ENCODE peak calls at places on chromosomes 13 and 19, in six cellular contexts. One of them, this sample, is unnamed.

GRCh38 chr13:80039000-80039399 is 301.9 kb downstream of the SPRY2 start:
- DNase-seq in activated CD8-positive, alpha-beta T cell treated with anti-CD3 and anti-CD28 coated beads for 36 hours: no peak
- DNase-seq in left ventricle myocardium inferior: no peak
- DNase-seq in heart left ventricle: no peak
- DNase-seq in foreskin fibroblast: no peak
- DNase-seq in CD4-positive, alpha-beta T cell: no peak
- DNase-seq in this sample: no peak

GRCh38 chr19:55368701-55369563 is 1.3 kb downstream of the IL11 start:
- DNase-seq in CD4-positive, alpha-beta T cell: no peak
- DNase-seq in heart left ventricle: peak; percentile 68
- DNase-seq in activated CD8-positive, alpha-beta T cell treated with anti-CD3 and anti-CD28 coated beads for 36 hours: peak; percentile 50
- DNase-seq in foreskin fibroblast: peak; percentile 75
- DNase-seq in left ventricle myocardium inferior: no peak
- DNase-seq in this sample: peak; percentile 20

GRCh38 chr19:20039203-20039723 is at the start of gene ZNF682:
- DNase-seq in heart left ventricle: peak; percentile 94
- DNase-seq in activated CD8-positive, alpha-beta T cell treated with anti-CD3 and anti-CD28 coated beads for 36 hours: peak; percentile 99
- DNase-seq in foreskin fibroblast: peak; percentile 84
- DNase-seq in left ventricle myocardium inferior: peak; percentile 95
- DNase-seq in CD4-positive, alpha-beta T cell: peak; percentile 90
- DNase-seq in this sample: peak; percentile 93

GRCh38 chr13:65460136-65460535 is 1770.0 kb downstream of the PCDH9 start:
- DNase-seq in foreskin fibroblast: peak; percentile 7
- DNase-seq in left ventricle myocardium inferior: no peak
- DNase-seq in heart left ventricle: no peak
- DNase-seq in CD4-positive, alpha-beta T cell: no peak
- DNase-seq in activated CD8-positive, alpha-beta T cell treated with anti-CD3 and anti-CD28 coated beads for 36 hours: no peak
- DNase-seq in this sample: peak; percentile 10

GRCh38 chr13:36919833-36920611 is at the start of gene SMAD9:
- DNase-seq in CD4-positive, alpha-beta T cell: no peak
- DNase-seq in left ventricle myocardium inferior: peak; percentile 83
- DNase-seq in heart left ventricle: peak; percentile 87
- DNase-seq in activated CD8-positive, alpha-beta T cell treated with anti-CD3 and anti-CD28 coated beads for 36 hours: peak; percentile 51
- DNase-seq in foreskin fibroblast: peak; percentile 50
- DNase-seq in this sample: peak; percentile 63

GRCh38 chr19:21158523-21159135 is 16.8 kb downstream of the ZNF431 start:
- DNase-seq in activated CD8-positive, alpha-beta T cell treated with anti-CD3 and anti-CD28 coated beads for 36 hours: no peak
- DNase-seq in foreskin fibroblast: peak; percentile 16
- DNase-seq in heart left ventricle: no peak
- DNase-seq in left ventricle myocardium inferior: no peak
- DNase-seq in CD4-positive, alpha-beta T cell: no peak
- DNase-seq in this sample: peak; percentile 32

GRCh38 chr19:41599175-41599966 is 23.4 kb downstream of the CEACAM21 start:
- DNase-seq in heart left ventricle: no peak
- DNase-seq in activated CD8-positive, alpha-beta T cell treated with anti-CD3 and anti-CD28 coated beads for 36 hours: no peak
- DNase-seq in left ventricle myocardium inferior: no peak
- DNase-seq in foreskin fibroblast: no peak
- DNase-seq in CD4-positive, alpha-beta T cell: no peak
- DNase-seq in this sample: no peak

GRCh38 chr19:16795731-16796130 is 33.5 kb upstream of the SIN3B start:
- DNase-seq in CD4-positive, alpha-beta T cell: no peak
- DNase-seq in activated CD8-positive, alpha-beta T cell treated with anti-CD3 and anti-CD28 coated beads for 36 hours: no peak
- DNase-seq in heart left ventricle: no peak
- DNase-seq in foreskin fibroblast: no peak
- DNase-seq in left ventricle myocardium inferior: no peak
- DNase-seq in this sample: no peak

GRCh38 chr19:29724102-29724641 is 9.1 kb upstream of the C19orf12 start:
- DNase-seq in CD4-positive, alpha-beta T cell: peak; percentile 9
- DNase-seq in heart left ventricle: no peak
- DNase-seq in foreskin fibroblast: peak; percentile 13
- DNase-seq in left ventricle myocardium inferior: no peak
- DNase-seq in activated CD8-positive, alpha-beta T cell treated with anti-CD3 and anti-CD28 coated beads for 36 hours: peak; percentile 69
- DNase-seq in this sample: no peak

GRCh38 chr19:13633109-13633508 is 126.8 kb upstream of the CACNA1A start:
- DNase-seq in activated CD8-positive, alpha-beta T cell treated with anti-CD3 and anti-CD28 coated beads for 36 hours: no peak
- DNase-seq in left ventricle myocardium inferior: no peak
- DNase-seq in heart left ventricle: no peak
- DNase-seq in CD4-positive, alpha-beta T cell: no peak
- DNase-seq in foreskin fibroblast: peak; percentile 86
- DNase-seq in this sample: peak; percentile 17

GRCh38 chr13:29801737-29802305 is 48.6 kb downstream of the UBL3 start:
- DNase-seq in heart left ventricle: no peak
- DNase-seq in activated CD8-positive, alpha-beta T cell treated with anti-CD3 and anti-CD28 coated beads for 36 hours: no peak
- DNase-seq in foreskin fibroblast: no peak
- DNase-seq in CD4-positive, alpha-beta T cell: no peak
- DNase-seq in left ventricle myocardium inferior: no peak
- DNase-seq in this sample: no peak

GRCh38 chr19:7852851-7853759 is 21.1 kb downstream of the PRR36 start:
- DNase-seq in left ventricle myocardium inferior: peak; percentile 54
- DNase-seq in activated CD8-positive, alpha-beta T cell treated with anti-CD3 and anti-CD28 coated beads for 36 hours: peak; percentile 85
- DNase-seq in foreskin fibroblast: no peak
- DNase-seq in heart left ventricle: no peak
- DNase-seq in CD4-positive, alpha-beta T cell: peak; percentile 52
- DNase-seq in this sample: no peak

GRCh38 chr19:3655402-3656072 is 28.9 kb upstream of the CACTIN start:
- DNase-seq in CD4-positive, alpha-beta T cell: no peak
- DNase-seq in left ventricle myocardium inferior: no peak
- DNase-seq in foreskin fibroblast: peak; percentile 99
- DNase-seq in heart left ventricle: no peak
- DNase-seq in activated CD8-positive, alpha-beta T cell treated with anti-CD3 and anti-CD28 coated beads for 36 hours: no peak
- DNase-seq in this sample: peak; percentile 96

GRCh38 chr13:76856141-76856571 is 30.0 kb downstream of the KCTD12 start:
- DNase-seq in activated CD8-positive, alpha-beta T cell treated with anti-CD3 and anti-CD28 coated beads for 36 hours: peak; percentile 24
- DNase-seq in left ventricle myocardium inferior: no peak
- DNase-seq in CD4-positive, alpha-beta T cell: no peak
- DNase-seq in foreskin fibroblast: peak; percentile 59
- DNase-seq in heart left ventricle: no peak
- DNase-seq in this sample: peak; percentile 36

GRCh38 chr13:51619614-51620013 is 35.4 kb downstream of the WDFY2 start:
- DNase-seq in left ventricle myocardium inferior: no peak
- DNase-seq in heart left ventricle: no peak
- DNase-seq in activated CD8-positive, alpha-beta T cell treated with anti-CD3 and anti-CD28 coated beads for 36 hours: peak; percentile 48
- DNase-seq in foreskin fibroblast: peak; percentile 77
- DNase-seq in CD4-positive, alpha-beta T cell: no peak
- DNase-seq in this sample: peak; percentile 87

GRCh38 chr19:34126966-34127365 is 45.3 kb upstream of the LSM14A start:
- DNase-seq in activated CD8-positive, alpha-beta T cell treated with anti-CD3 and anti-CD28 coated beads for 36 hours: no peak
- DNase-seq in foreskin fibroblast: no peak
- DNase-seq in CD4-positive, alpha-beta T cell: no peak
- DNase-seq in left ventricle myocardium inferior: no peak
- DNase-seq in heart left ventricle: no peak
- DNase-seq in this sample: no peak

GRCh38 chr13:49610176-49610575 is 18.1 kb upstream of the ARL11 start:
- DNase-seq in CD4-positive, alpha-beta T cell: no peak
- DNase-seq in heart left ventricle: no peak
- DNase-seq in left ventricle myocardium inferior: no peak
- DNase-seq in activated CD8-positive, alpha-beta T cell treated with anti-CD3 and anti-CD28 coated beads for 36 hours: no peak
- DNase-seq in foreskin fibroblast: no peak
- DNase-seq in this sample: no peak

GRCh38 chr19:53555352-53555751 is 17.4 kb downstream of the ZNF331 start:
- DNase-seq in heart left ventricle: no peak
- DNase-seq in activated CD8-positive, alpha-beta T cell treated with anti-CD3 and anti-CD28 coated beads for 36 hours: no peak
- DNase-seq in left ventricle myocardium inferior: no peak
- DNase-seq in foreskin fibroblast: no peak
- DNase-seq in CD4-positive, alpha-beta T cell: no peak
- DNase-seq in this sample: no peak

GRCh38 chr13:111152836-111153235 is 37.7 kb downstream of the ARHGEF7 start:
- DNase-seq in activated CD8-positive, alpha-beta T cell treated with anti-CD3 and anti-CD28 coated beads for 36 hours: no peak
- DNase-seq in CD4-positive, alpha-beta T cell: no peak
- DNase-seq in foreskin fibroblast: no peak
- DNase-seq in heart left ventricle: no peak
- DNase-seq in left ventricle myocardium inferior: no peak
- DNase-seq in this sample: no peak

DNA sequence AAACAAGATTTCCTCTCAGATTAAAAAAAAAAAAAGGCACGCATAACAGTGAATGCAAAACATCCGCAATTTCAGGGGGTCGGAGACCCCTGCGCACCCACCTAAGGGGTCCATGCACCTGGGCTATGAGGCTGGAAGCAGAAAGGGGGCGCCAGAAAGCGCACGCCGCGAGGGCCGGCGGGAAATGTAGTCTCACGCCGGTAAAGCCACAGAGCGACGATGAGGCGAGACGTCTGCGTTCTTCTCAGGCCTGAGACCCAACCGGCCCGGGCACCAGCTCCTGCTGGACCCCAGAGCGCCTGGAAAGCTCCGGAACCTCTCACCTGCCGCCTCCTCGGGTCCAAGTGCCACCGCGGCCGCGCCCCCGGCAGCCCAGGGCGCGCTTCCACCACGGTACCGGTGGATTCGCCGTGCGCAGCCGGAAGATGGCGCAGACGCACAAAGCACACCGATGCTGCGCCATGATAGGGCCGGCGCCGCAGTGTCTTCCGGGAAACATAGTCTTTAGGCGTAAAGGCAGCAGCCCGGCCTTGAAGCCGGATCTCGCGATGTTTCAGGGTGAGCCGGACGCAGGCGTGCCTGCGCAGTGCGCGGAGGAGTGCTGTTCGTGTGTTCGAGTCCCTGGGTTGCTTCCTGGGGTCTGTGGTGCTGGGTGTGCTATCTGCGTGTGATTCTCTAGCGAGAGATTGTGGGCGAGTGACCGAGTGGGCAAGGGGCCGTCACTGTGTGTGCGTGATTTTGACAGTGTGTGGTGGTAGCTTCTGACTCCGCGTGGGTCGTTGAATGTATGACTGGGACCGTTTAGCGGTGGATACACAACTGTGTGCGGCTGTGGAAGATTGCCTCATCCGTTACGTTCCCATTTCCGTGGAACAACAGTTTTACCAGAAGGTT is at the start of gene ZNF582:
- DNase-seq in foreskin fibroblast: peak; percentile 97
- DNase-seq in left ventricle myocardium inferior: peak; percentile 96
- DNase-seq in CD4-positive, alpha-beta T cell: peak; percentile 87
- DNase-seq in heart left ventricle: peak; percentile 97
- DNase-seq in activated CD8-positive, alpha-beta T cell treated with anti-CD3 and anti-CD28 coated beads for 36 hours: peak; percentile 97
- DNase-seq in this sample: peak; percentile 63
- TF ChIP-seq CTCF in foreskin fibroblast: peak; percentile 89
- TF ChIP-seq CTCF in left ventricle myocardium inferior: peak; percentile 89
- TF ChIP-seq CTCF in CD4-positive, alpha-beta T cell: peak; percentile 80
- TF ChIP-seq CTCF in heart left ventricle: peak; percentile 90
- TF ChIP-seq CTCF in activated CD8-positive, alpha-beta T cell treated with anti-CD3 and anti-CD28 coated beads for 36 hours: peak; percentile 81
- TF ChIP-seq CTCF in this sample: peak; percentile 63

GRCh38 chr13:113864303-113864890 is 521 bp upstream of the GAS6 start:
- DNase-seq in heart left ventricle: no peak
- DNase-seq in CD4-positive, alpha-beta T cell: no peak
- DNase-seq in activated CD8-positive, alpha-beta T cell treated with anti-CD3 and anti-CD28 coated beads for 36 hours: no peak
- DNase-seq in left ventricle myocardium inferior: no peak
- DNase-seq in foreskin fibroblast: no peak
- DNase-seq in this sample: peak; percentile 39

GRCh38 chr13:113861433-113862030 is 2.3 kb downstream of the GAS6 start:
- DNase-seq in heart left ventricle: peak; percentile 65
- DNase-seq in activated CD8-positive, alpha-beta T cell treated with anti-CD3 and anti-CD28 coated beads for 36 hours: no peak
- DNase-seq in foreskin fibroblast: no peak
- DNase-seq in CD4-positive, alpha-beta T cell: no peak
- DNase-seq in left ventricle myocardium inferior: no peak
- DNase-seq in this sample: peak; percentile 81

GRCh38 chr13:113862191-113862765 is 1.6 kb downstream of the GAS6 start:
- DNase-seq in foreskin fibroblast: no peak
- DNase-seq in activated CD8-positive, alpha-beta T cell treated with anti-CD3 and anti-CD28 coated beads for 36 hours: no peak
- DNase-seq in heart left ventricle: peak; percentile 61
- DNase-seq in CD4-positive, alpha-beta T cell: no peak
- DNase-seq in left ventricle myocardium inferior: no peak
- DNase-seq in this sample: peak; percentile 63

GRCh38 chr13:113862766-113863510 is 938 bp downstream of the GAS6 start:
- DNase-seq in left ventricle myocardium inferior: peak; percentile 68
- DNase-seq in activated CD8-positive, alpha-beta T cell treated with anti-CD3 and anti-CD28 coated beads for 36 hours: no peak
- DNase-seq in heart left ventricle: peak; percentile 78
- DNase-seq in foreskin fibroblast: no peak
- DNase-seq in CD4-positive, alpha-beta T cell: no peak
- DNase-seq in this sample: no peak

GRCh38 chr13:113863511-113864302 is at the start of gene GAS6:
- DNase-seq in foreskin fibroblast: peak; percentile 51
- DNase-seq in left ventricle myocardium inferior: peak; percentile 82
- DNase-seq in CD4-positive, alpha-beta T cell: no peak
- DNase-seq in activated CD8-positive, alpha-beta T cell treated with anti-CD3 and anti-CD28 coated beads for 36 hours: no peak
- DNase-seq in heart left ventricle: peak; percentile 87
- DNase-seq in this sample: peak; percentile 46
- TF ChIP-seq CTCF in foreskin fibroblast: peak; percentile 5
- TF ChIP-seq CTCF in left ventricle myocardium inferior: peak; percentile 34
- TF ChIP-seq CTCF in CD4-positive, alpha-beta T cell: no peak
- TF ChIP-seq CTCF in activated CD8-positive, alpha-beta T cell treated with anti-CD3 and anti-CD28 coated beads for 36 hours: no peak
- TF ChIP-seq CTCF in heart left ventricle: peak; percentile 23
- TF ChIP-seq CTCF in this sample: peak; percentile 59

GRCh38 chr13:44917589-44918322 is 71.5 kb downstream of the NUFIP1 start:
- DNase-seq in activated CD8-positive, alpha-beta T cell treated with anti-CD3 and anti-CD28 coated beads for 36 hours: peak; percentile 95
- DNase-seq in foreskin fibroblast: peak; percentile 95
- DNase-seq in heart left ventricle: peak; percentile 97
- DNase-seq in CD4-positive, alpha-beta T cell: peak; percentile 97
- DNase-seq in left ventricle myocardium inferior: peak; percentile 94
- DNase-seq in this sample: peak; percentile 99
- TF ChIP-seq CTCF in activated CD8-positive, alpha-beta T cell treated with anti-CD3 and anti-CD28 coated beads for 36 hours: peak; percentile 48
- TF ChIP-seq CTCF in foreskin fibroblast: peak; percentile 40
- TF ChIP-seq CTCF in heart left ventricle: peak; percentile 60
- TF ChIP-seq CTCF in CD4-positive, alpha-beta T cell: no peak
- TF ChIP-seq CTCF in left ventricle myocardium inferior: peak; percentile 59
- TF ChIP-seq CTCF in this sample: peak; percentile 65

GRCh38 chr19:28615546-28615916 is 597.4 kb downstream of the UQCRFS1 start:
- DNase-seq in foreskin fibroblast: no peak
- DNase-seq in left ventricle myocardium inferior: no peak
- DNase-seq in activated CD8-positive, alpha-beta T cell treated with anti-CD3 and anti-CD28 coated beads for 36 hours: no peak
- DNase-seq in CD4-positive, alpha-beta T cell: no peak
- DNase-seq in heart left ventricle: no peak
- DNase-seq in this sample: no peak

GRCh38 chr19:28614634-28615545 is 598.1 kb downstream of the UQCRFS1 start:
- DNase-seq in left ventricle myocardium inferior: no peak
- DNase-seq in CD4-positive, alpha-beta T cell: no peak
- DNase-seq in foreskin fibroblast: no peak
- DNase-seq in activated CD8-positive, alpha-beta T cell treated with anti-CD3 and anti-CD28 coated beads for 36 hours: no peak
- DNase-seq in heart left ventricle: no peak
- DNase-seq in this sample: no peak

GRCh38 chr19:28615966-28616365 is 597.0 kb downstream of the UQCRFS1 start:
- DNase-seq in left ventricle myocardium inferior: no peak
- DNase-seq in heart left ventricle: no peak
- DNase-seq in foreskin fibroblast: no peak
- DNase-seq in CD4-positive, alpha-beta T cell: no peak
- DNase-seq in activated CD8-positive, alpha-beta T cell treated with anti-CD3 and anti-CD28 coated beads for 36 hours: no peak
- DNase-seq in this sample: no peak

GRCh38 chr19:28618504-28618903 is 594.4 kb downstream of the UQCRFS1 start:
- DNase-seq in activated CD8-positive, alpha-beta T cell treated with anti-CD3 and anti-CD28 coated beads for 36 hours: no peak
- DNase-seq in left ventricle myocardium inferior: no peak
- DNase-seq in foreskin fibroblast: no peak
- DNase-seq in heart left ventricle: no peak
- DNase-seq in CD4-positive, alpha-beta T cell: no peak
- DNase-seq in this sample: no peak

DNA sequence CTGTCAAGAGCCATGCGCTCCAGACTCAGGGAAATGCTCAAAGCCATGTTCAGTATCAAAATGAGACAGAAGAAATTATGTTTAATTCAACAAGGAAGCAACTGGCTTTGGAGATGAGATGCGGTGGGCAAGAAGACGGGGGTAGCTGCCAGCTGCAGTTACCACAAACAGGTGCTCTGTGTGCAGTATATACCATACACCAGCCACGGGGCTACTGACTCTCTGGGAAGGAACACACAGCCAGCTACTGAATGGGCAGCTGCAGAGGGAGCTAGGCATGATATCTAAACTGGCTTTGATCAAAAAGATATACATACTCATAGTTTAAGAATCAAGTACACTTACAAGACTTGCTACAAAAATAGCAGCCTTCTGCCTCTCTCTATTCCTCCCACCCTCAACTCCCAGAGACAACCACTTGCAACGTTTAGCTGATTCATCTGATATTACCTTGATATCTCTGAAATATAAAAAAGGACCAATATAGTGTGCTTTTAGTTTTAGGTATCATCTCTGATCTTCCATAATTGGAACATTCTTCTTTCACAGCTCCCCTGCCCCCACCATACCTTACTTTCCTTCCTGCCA is 593.0 kb downstream of the UQCRFS1 start:
- DNase-seq in heart left ventricle: no peak
- DNase-seq in foreskin fibroblast: no peak
- DNase-seq in activated CD8-positive, alpha-beta T cell treated with anti-CD3 and anti-CD28 coated beads for 36 hours: no peak
- DNase-seq in left ventricle myocardium inferior: no peak
- DNase-seq in CD4-positive, alpha-beta T cell: no peak
- DNase-seq in this sample: no peak
- TF ChIP-seq CTCF in heart left ventricle: no peak
- TF ChIP-seq CTCF in foreskin fibroblast: no peak
- TF ChIP-seq CTCF in activated CD8-positive, alpha-beta T cell treated with anti-CD3 and anti-CD28 coated beads for 36 hours: no peak
- TF ChIP-seq CTCF in left ventricle myocardium inferior: no peak
- TF ChIP-seq CTCF in CD4-positive, alpha-beta T cell: no peak
- TF ChIP-seq CTCF in this sample: no peak

This sample was measured in HFFc6.